ENCODE peak calls at places on chromosomes 3 and 15, in eight cellular contexts. X is GM23248, H is HepG2, P is PC-3, Z is SK-N-SH, F is IMR-90, S is H9, N is mesenchymal stem cell. J is an unnamed sample.

GRCh38 chr3:164897335-164897734 is 181.0 kb downstream of the SI start:
- DNase-seq in S (no peak), Z (no peak), N (no peak), X (no peak), H (no peak), F (no peak), P (no peak), J (no peak)

GRCh38 chr15:66763186-66764066 is 61.4 kb downstream of the SMAD6 start:
- DNase-seq in Z (peak; percentile 55), N (no peak), S (no peak), X (peak; percentile 66), H (no peak), F (no peak), P (peak; percentile 47), J (no peak)

GRCh38 chr3:186471781-186472180 is 72.4 kb downstream of the CRYGS start:
- DNase-seq in X (no peak), Z (no peak), N (no peak), H (no peak), S (no peak), F (no peak), P (no peak), J (no peak)

GRCh38 chr15:52019394-52020252 is 604 bp downstream of the MAPK6 start:
- DNase-seq in Z (peak; percentile 96), S (peak; percentile 59), N (peak; percentile 94), F (peak; percentile 89), P (peak; percentile 65), H (peak; percentile 75), X (peak; percentile 98), J (peak; percentile 76)

GRCh38 chr15:52114256-52114655 is 1.7 kb upstream of the BCL2L10 start:
- DNase-seq in Z (no peak), N (no peak), X (no peak), H (no peak), F (no peak), P (no peak), S (no peak), J (no peak)

GRCh38 chr3:170992854-170993253 is 33.7 kb downstream of the SLC2A2 start:
- DNase-seq in Z (no peak), X (peak; percentile 18), H (no peak), P (no peak), F (peak; percentile 35), S (no peak), N (peak; percentile 45), J (no peak)

GRCh38 chr3:129005526-129006303 is 4.6 kb downstream of the EFCC1 start:
- DNase-seq in H (peak; percentile 34), N (peak; percentile 47), F (peak; percentile 65), P (no peak), X (peak; percentile 25), Z (no peak), S (no peak), J (no peak)

GRCh38 chr3:8937064-8938020 is 25.9 kb downstream of the RAD18 start:
- DNase-seq in N (peak; percentile 61), Z (no peak), S (no peak), F (peak; percentile 89), H (peak; percentile 6), X (peak; percentile 91), P (peak; percentile 92), J (no peak)

GRCh38 chr3:155391583-155391982 is 98.1 kb upstream of the STRIT1 start:
- DNase-seq in X (peak; percentile 93), P (peak; percentile 93), N (peak; percentile 22), S (no peak), Z (peak; percentile 21), F (peak; percentile 12), H (no peak), J (peak; percentile 66)

GRCh38 chr3:42411429-42411828 is 1.0 kb upstream of the LYZL4 start:
- DNase-seq in F (no peak), N (no peak), H (no peak), X (no peak), Z (no peak), P (no peak), S (no peak), J (no peak)

GRCh38 chr3:29605845-29606244 is 325.0 kb downstream of the RBMS3 start:
- DNase-seq in H (no peak), S (no peak), F (peak; percentile 94), Z (no peak), N (peak; percentile 82), P (peak; percentile 18), X (peak; percentile 75), J (no peak)

GRCh38 chr15:83225449-83225848 is 17.8 kb upstream of the HDGFL3 start:
- DNase-seq in X (no peak), F (no peak), P (no peak), H (no peak), Z (no peak), N (no peak), S (no peak), J (no peak)

GRCh38 chr15:76168237-76168984 is 108.6 kb downstream of the TMEM266 start:
- DNase-seq in H (no peak), F (no peak), N (no peak), S (no peak), P (no peak), Z (no peak), X (peak; percentile 48), J (no peak)

GRCh38 chr3:154244644-154245043 is 79.6 kb downstream of the DHX36 start:
- DNase-seq in F (peak; percentile 61), H (no peak), N (no peak), S (no peak), Z (no peak), X (peak; percentile 72), P (peak; percentile 47), J (no peak)

GRCh38 chr3:57753016-57753415 is 3.1 kb upstream of the SLMAP start:
- DNase-seq in N (no peak), F (no peak), H (no peak), S (no peak), Z (no peak), P (no peak), X (no peak), J (no peak)

GRCh38 chr3:73080201-73080966 is 18.9 kb downstream of the EBLN2 start:
- DNase-seq in Z (no peak), P (no peak), S (no peak), F (no peak), H (no peak), N (no peak), X (no peak), J (no peak)

GRCh38 chr3:138941259-138941885 is 5.6 kb downstream of the FOXL2 start:
- DNase-seq in P (peak; percentile 53), F (peak; percentile 33), N (peak; percentile 43), X (peak; percentile 69), Z (peak; percentile 74), S (peak; percentile 81), H (peak; percentile 44), J (peak; percentile 83)

GRCh38 chr3:108518895-108519294 is 8.5 kb upstream of the MYH15 start:
- DNase-seq in X (peak; percentile 8), N (no peak), F (peak; percentile 18), Z (no peak), P (peak; percentile 21), S (no peak), H (no peak), J (no peak)

GRCh38 chr3:183481582-183481981 is 53.2 kb upstream of the MCF2L2 start:
- DNase-seq in Z (no peak), F (peak; percentile 50), N (no peak), X (peak; percentile 64), S (no peak), H (no peak), P (peak; percentile 63), J (no peak)

GRCh38 chr15:93974804-93975481 is 256.4 kb upstream of the MCTP2 start:
- DNase-seq in S (peak; percentile 41), P (peak; percentile 48), X (peak; percentile 71), F (peak; percentile 5), Z (peak; percentile 16), H (peak; percentile 22), N (no peak), J (peak; percentile 82)

GRCh38 chr3:30059240-30059639 is 547.2 kb upstream of the TGFBR2 start:
- DNase-seq in H (no peak), Z (no peak), F (no peak), N (no peak), P (no peak), S (peak; percentile 39), X (no peak), J (peak; percentile 81)

GRCh38 chr15:85414495-85414894 is 34.1 kb downstream of the AKAP13 start:
- DNase-seq in Z (no peak), P (peak; percentile 25), F (peak; percentile 39), H (no peak), N (peak; percentile 38), S (no peak), X (peak; percentile 28), J (no peak)

GRCh38 chr15:85414991-85415390 is 34.6 kb downstream of the AKAP13 start:
- DNase-seq in N (no peak), Z (no peak), F (no peak), P (no peak), X (no peak), S (no peak), H (no peak), J (no peak)

GRCh38 chr15:85414037-85414436 is 33.6 kb downstream of the AKAP13 start:
- DNase-seq in Z (no peak), F (no peak), X (no peak), P (no peak), S (no peak), H (no peak), N (no peak), J (no peak)

GRCh38 chr15:85417276-85417675 is 36.9 kb downstream of the AKAP13 start:
- DNase-seq in H (no peak), Z (no peak), P (no peak), S (no peak), N (no peak), F (no peak), X (no peak), J (no peak)

GRCh38 chr15:85415779-85416178 is 35.4 kb downstream of the AKAP13 start:
- DNase-seq in N (peak; percentile 46), P (peak; percentile 65), H (no peak), F (peak; percentile 34), X (no peak), Z (no peak), S (no peak), J (no peak)
- H3K4me2 ChIP-seq in N (no peak overlapping the region), P (peak overlapping the region; percentile 78), H (no peak overlapping the region), F (peak overlapping the region; percentile 27), X (no peak overlapping the region), Z (no peak overlapping the region), S (no peak overlapping the region), J (no peak overlapping the region)

GRCh38 chr3:13712682-13713180 is 163.8 kb downstream of the FBLN2 start:
- DNase-seq in N (no peak), P (no peak), H (no peak), Z (no peak), X (no peak), S (no peak), F (no peak), J (no peak)
- H3K4me2 ChIP-seq in N (no peak overlapping the region), P (no peak overlapping the region), H (no peak overlapping the region), Z (no peak overlapping the region), X (no peak overlapping the region), S (no peak overlapping the region), F (no peak overlapping the region), J (no peak overlapping the region)

GRCh38 chr3:10968390-10968789 is 24.2 kb upstream of the SLC6A1 start:
- DNase-seq in Z (peak; percentile 56), N (no peak), X (no peak), F (no peak), H (no peak), P (no peak), S (no peak), J (no peak)
- H3K4me2 ChIP-seq in Z (no peak overlapping the region), N (no peak overlapping the region), X (no peak overlapping the region), F (no peak overlapping the region), H (no peak overlapping the region), P (no peak overlapping the region), S (no peak overlapping the region), J (no peak overlapping the region)

DNA sequence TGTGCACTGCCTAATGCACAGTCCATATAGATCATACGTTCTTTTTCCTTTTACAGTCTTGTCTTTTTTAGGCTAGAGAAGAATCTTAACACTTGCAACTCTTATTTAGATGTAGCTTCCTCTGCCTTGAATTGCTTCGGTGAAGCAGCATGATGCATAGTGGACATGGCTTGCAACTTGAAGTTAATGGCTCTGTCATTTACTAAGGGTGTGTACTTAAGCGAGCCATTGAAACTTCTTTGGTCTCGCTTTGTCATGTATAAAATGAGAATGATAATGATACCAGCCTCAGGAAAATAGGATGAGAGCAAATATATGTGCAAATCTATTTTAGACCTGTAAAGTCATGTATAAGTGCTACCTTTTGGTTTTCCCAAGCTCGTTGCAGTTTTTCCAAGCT is 147.4 kb downstream of the GHSR start:
- DNase-seq in P (no peak), N (no peak), H (no peak), Z (no peak), X (no peak), S (no peak), F (no peak), J (no peak)
- H3K4me2 ChIP-seq in P (no peak overlapping the region), N (no peak overlapping the region), H (no peak overlapping the region), Z (no peak overlapping the region), X (no peak overlapping the region), S (no peak overlapping the region), F (no peak overlapping the region), J (no peak overlapping the region)